ENCODE peak calls at places on chromosomes 2 and 18, in seven cellular contexts. I is mucosa of descending colon, R is GM12878, Z is neural progenitor cell, E is colonic mucosa, G is endodermal cell, D is hepatocyte. Y is an unnamed sample.
A peak's percentile ranks its signal among the peaks of the same experiment; 100 is the strongest.

GRCh38 chr2:47239119-47239969 is 84.2 kb upstream of the STPG4 start:
- DNase-seq in G (no peak), E (no peak), R (no peak), D (no peak), Z (no peak), I (no peak), Y (peak; percentile 83)

GRCh38 chr18:76407681-76408080 is 87.4 kb downstream of the ZNF516 start:
- DNase-seq in Z (no peak), I (no peak), G (no peak), R (no peak), E (no peak), D (no peak), Y (no peak)

GRCh38 chr2:204604061-204604460 is 58.8 kb downstream of the PARD3B start:
- DNase-seq in G (no peak), I (no peak), R (no peak), E (no peak), D (no peak), Z (no peak), Y (no peak)

GRCh38 chr18:58549814-58550339 is 79.0 kb downstream of the ALPK2 start:
- DNase-seq in E (peak; percentile 77), I (no peak), D (peak; percentile 75), G (no peak), Z (no peak), R (no peak), Y (no peak)

GRCh38 chr2:240819404-240820013 is 510 bp downstream of the KIF1A start:
- DNase-seq in E (no peak), G (peak; percentile 78), R (no peak), Z (peak; percentile 71), D (peak; percentile 55), I (no peak), Y (peak; percentile 38)

GRCh38 chr2:128528133-128528532 is 209.5 kb upstream of the HS6ST1 start:
- DNase-seq in D (no peak), E (no peak), Z (no peak), G (no peak), R (no peak), I (no peak), Y (no peak)

GRCh38 chr2:150644298-150645067 is 157.0 kb upstream of the RND3 start:
- DNase-seq in E (no peak), I (no peak), Z (no peak), G (no peak), R (no peak), D (peak; percentile 9), Y (no peak)

GRCh38 chr2:172986040-172986439 is 89.6 kb upstream of the MAP3K20 start:
- DNase-seq in Z (no peak), R (no peak), D (no peak), I (no peak), G (no peak), E (no peak), Y (no peak)

GRCh38 chr2:65465857-65466256 is 33.5 kb upstream of the SPRED2 start:
- DNase-seq in Z (no peak), R (no peak), E (no peak), I (no peak), G (no peak), D (no peak), Y (no peak)

GRCh38 chr2:205758051-205758450 is 75.8 kb downstream of the NRP2 start:
- DNase-seq in R (no peak), I (no peak), Z (no peak), D (peak; percentile 54), G (no peak), E (no peak), Y (no peak)

GRCh38 chr2:129712586-129712985 is 266.9 kb upstream of the RAB6C start:
- DNase-seq in G (no peak), Z (no peak), I (no peak), R (no peak), E (no peak), D (no peak), Y (no peak)

GRCh38 chr2:98385050-98385699 is 38.9 kb downstream of the CNGA3 start:
- DNase-seq in G (peak; percentile 94), D (peak; percentile 88), Z (peak; percentile 88), I (peak; percentile 67), E (peak; percentile 83), R (peak; percentile 11), Y (peak; percentile 66)

GRCh38 chr2:231684314-231685223 is 23.8 kb upstream of the PTMA start:
- DNase-seq in Z (peak; percentile 2), G (peak; percentile 59), R (no peak), I (no peak), D (no peak), E (no peak), Y (no peak)

GRCh38 chr18:52569492-52569891 is 229.5 kb downstream of the DCC start:
- DNase-seq in D (no peak), G (no peak), E (no peak), I (no peak), Z (no peak), R (no peak), Y (no peak)

GRCh38 chr2:234559609-234560008 is 62.7 kb upstream of the ARL4C start:
- DNase-seq in G (no peak), D (peak; percentile 23), Z (no peak), E (no peak), I (no peak), R (no peak), Y (no peak)

GRCh38 chr18:49841236-49842217 is 28.2 kb upstream of the ACAA2 start:
- DNase-seq in R (no peak), I (no peak), G (no peak), Z (no peak), E (no peak), D (no peak), Y (no peak)

GRCh38 chr2:134280726-134281125 is 26.9 kb downstream of the MGAT5 start:
- DNase-seq in I (no peak), D (no peak), E (no peak), G (no peak), Z (no peak), R (no peak), Y (no peak)

GRCh38 chr2:10909050-10909995 is 2.4 kb upstream of the KCNF1 start:
- DNase-seq in I (no peak), E (no peak), Z (peak; percentile 76), D (peak; percentile 50), G (peak; percentile 92), R (no peak), Y (peak; percentile 66)

GRCh38 chr18:78672862-78673446 is 306.7 kb upstream of the SALL3 start:
- DNase-seq in R (no peak), I (no peak), E (no peak), D (no peak), G (no peak), Z (no peak), Y (no peak)

GRCh38 chr2:54520687-54521086 is 64.6 kb downstream of the SPTBN1 start:
- DNase-seq in E (no peak), Z (no peak), I (no peak), R (no peak), G (no peak), D (no peak), Y (no peak)

GRCh38 chr2:126671049-126671448 is 15.1 kb downstream of the GYPC start:
- DNase-seq in G (no peak), E (no peak), Z (no peak), R (no peak), I (no peak), D (no peak), Y (no peak)

GRCh38 chr2:157291018-157291417 is 33.5 kb downstream of the GALNT5 start:
- DNase-seq in Z (no peak), E (no peak), R (no peak), D (no peak), G (no peak), I (no peak), Y (no peak)

GRCh38 chr18:40048886-40049650 is 1906.0 kb upstream of the PIK3C3 start:
- DNase-seq in D (no peak), Z (no peak), I (no peak), E (no peak), G (no peak), R (no peak), Y (no peak)

GRCh38 chr2:121041516-121041915 is 243.5 kb downstream of the TFCP2L1 start:
- DNase-seq in G (no peak), I (no peak), D (no peak), E (no peak), R (no peak), Z (no peak), Y (no peak)

GRCh38 chr18:44733069-44733753 is 52.5 kb downstream of the SETBP1 start:
- DNase-seq in D (no peak), Z (no peak), E (no peak), R (no peak), G (no peak), I (no peak), Y (no peak)

GRCh38 chr2:216344958-216345315 is 27.3 kb downstream of the MARCHF4 start:
- DNase-seq in G (no peak), Z (no peak), R (no peak), E (no peak), D (no peak), I (no peak), Y (no peak)

DNA sequence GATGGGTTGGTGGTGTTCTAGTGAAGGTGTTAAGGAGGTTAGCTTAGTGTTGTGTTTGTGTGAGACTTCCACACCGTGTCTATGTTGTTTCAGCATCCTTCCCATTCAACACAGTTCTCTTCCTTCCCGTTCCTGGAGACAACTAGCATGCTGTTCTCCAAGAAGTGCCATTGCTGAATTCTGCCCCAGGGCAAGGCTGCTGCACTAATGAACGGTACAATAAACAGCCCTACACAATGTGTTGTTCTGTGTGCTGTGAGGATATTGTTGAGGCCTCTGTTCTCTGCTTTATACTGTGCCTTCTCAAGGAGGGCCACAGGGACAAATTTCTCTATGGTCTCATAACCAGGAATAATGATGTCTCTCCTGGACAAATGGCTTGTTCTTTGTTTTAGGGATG is 39.8 kb upstream of the ZEB2 start:
- DNase-seq in R (no peak), I (no peak), G (no peak), Z (no peak), D (no peak), E (no peak), Y (no peak)
- H3K4me1 ChIP-seq in R (peaks cover 4% of the 10 kb centered on the region), I (no peaks in the 10 kb centered on the region), G (no peaks in the 10 kb centered on the region), Z (peaks cover 7% of the 10 kb centered on the region), D (no peaks in the 10 kb centered on the region), E (no peaks in the 10 kb centered on the region), Y (no peaks in the 10 kb centered on the region)

GRCh38 chr18:10559566-10560456 is 34.0 kb downstream of the NAPG start:
- DNase-seq in E (no peak), I (no peak), D (no peak), G (peak; percentile 53), R (peak; percentile 25), Z (no peak), Y (peak; percentile 21)
- H3K4me3 ChIP-seq in E (no peak overlapping the region), I (no peak overlapping the region), D (no peak overlapping the region), G (no peak overlapping the region), R (peak overlapping the region; percentile 21), Z (no peak overlapping the region), Y (peak overlapping the region; percentile 51)

GRCh38 chr18:12703096-12703567 is 290 bp downstream of the PSMG2 start:
- DNase-seq in E (no peak), Z (no peak), R (no peak), I (no peak), G (no peak), D (no peak), Y (no peak)
- TF ChIP-seq CTCF in E (no peak), Z (no peak), R (no peak), I (no peak), G (no peak), D (no peak), Y (no peak)

DNA sequence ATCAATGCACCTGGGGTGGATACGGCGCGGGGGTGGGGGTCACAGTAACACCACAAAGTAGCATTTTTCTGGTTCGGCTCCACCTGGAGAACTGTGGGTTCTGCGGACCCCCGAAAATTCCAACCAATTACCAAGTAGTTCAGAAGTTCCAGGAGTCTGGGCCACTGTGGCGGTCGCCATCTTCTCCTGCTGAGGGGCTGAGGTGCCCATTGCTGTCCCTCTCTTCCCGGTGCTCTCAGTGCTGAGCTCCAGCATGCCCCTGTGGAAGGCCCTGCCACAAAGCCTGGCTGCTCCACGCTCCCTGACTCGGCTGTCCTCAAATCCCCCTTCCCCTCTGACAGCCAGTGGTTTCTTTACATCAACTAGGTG is 79.3 kb downstream of the GFPT1 start:
- DNase-seq in Z (no peak), G (no peak), I (no peak), D (no peak), R (no peak), E (no peak), Y (no peak)
- H3K4me1 ChIP-seq in Z (peaks cover 6% of the 10 kb centered on the region), G (peaks cover 3% of the 10 kb centered on the region), I (peaks cover 28% of the 10 kb centered on the region), D (peaks cover 36% of the 10 kb centered on the region), R (peaks cover 5% of the 10 kb centered on the region), E (peaks cover 12% of the 10 kb centered on the region), Y (no peaks in the 10 kb centered on the region)

Y was measured in BE2C.